ENCODE peak calls at places on chromosomes 12 and 14, in seven cellular contexts. D is tibial nerve, Q is upper lobe of left lung, L is A549, O is stomach, V is HepG2, Z is suprapubic skin. X is an unnamed sample. For H3K4me1, the result is how much of the 10 kb centered on the place peaks cover.

GRCh38 chr12:728781-729180 is 23.6 kb upstream of the WNK1 start:
- DNase-seq in L (no peak), O (no peak), Q (no peak), V (no peak), D (no peak), Z (no peak), X (no peak)

GRCh38 chr12:26153421-26154154 is 28.8 kb upstream of the BHLHE41 start:
- DNase-seq in L (peak), Q (no peak), O (no peak), Z (no peak), D (no peak), V (peak), X (no peak)

GRCh38 chr14:89912667-89913211 is 41.8 kb downstream of the EFCAB11 start:
- DNase-seq in Z (peak), D (no peak), O (no peak), V (peak), Q (peak), L (peak), X (no peak)

GRCh38 chr12:54431911-54432814 is 13.1 kb upstream of the ITGA5 start:
- DNase-seq in L (peak), D (peak), O (peak), Q (peak), V (no peak), Z (peak), X (no peak)

GRCh38 chr14:69320581-69321365 is 60.8 kb downstream of the GALNT16 start:
- DNase-seq in L (no peak), Z (peak), V (no peak), O (no peak), Q (no peak), D (no peak), X (no peak)

GRCh38 chr12:56256326-56256960 is 1.7 kb downstream of the ANKRD52 start:
- DNase-seq in O (no peak), V (no peak), D (no peak), L (no peak), Z (no peak), Q (no peak), X (no peak)

GRCh38 chr12:115870527-115870926 is 407.0 kb downstream of the MED13L start:
- DNase-seq in V (no peak), Z (no peak), O (no peak), D (no peak), Q (no peak), L (no peak), X (no peak)

GRCh38 chr12:26469801-26470200 is 274.4 kb downstream of the SSPN start:
- DNase-seq in O (no peak), D (no peak), Z (no peak), L (no peak), Q (no peak), V (no peak), X (no peak)

GRCh38 chr12:85955127-85955526 is 81.0 kb downstream of the NTS start:
- DNase-seq in L (no peak), Q (no peak), O (no peak), Z (no peak), V (no peak), D (no peak), X (no peak)

GRCh38 chr14:104044016-104044415 is 41.5 kb upstream of the ASPG start:
- DNase-seq in V (no peak), L (no peak), O (no peak), Q (no peak), D (no peak), Z (no peak), X (no peak)

GRCh38 chr12:102631274-102631673 is 150.9 kb upstream of the IGF1 start:
- DNase-seq in Z (no peak), V (no peak), Q (no peak), O (no peak), L (peak), D (no peak), X (no peak)

GRCh38 chr12:46269429-46270241 is 792 bp upstream of the SLC38A1 start:
- DNase-seq in Q (peak), O (no peak), L (no peak), D (no peak), Z (no peak), V (no peak), X (no peak)

GRCh38 chr14:36067428-36068187 is 108.9 kb downstream of the PTCSC3 start:
- DNase-seq in Q (no peak), O (no peak), L (no peak), Z (no peak), D (no peak), V (no peak), X (no peak)

GRCh38 chr12:88553941-88554658 is 26.2 kb downstream of the KITLG start:
- DNase-seq in Z (no peak), D (no peak), L (peak), Q (peak), V (peak), O (no peak), X (no peak)

GRCh38 chr12:76518699-76519098 is 40.9 kb downstream of the OSBPL8 start:
- DNase-seq in Z (no peak), L (no peak), O (no peak), V (no peak), Q (no peak), D (no peak), X (no peak)

GRCh38 chr12:78096909-78097597 is 266.4 kb downstream of the NAV3 start:
- DNase-seq in V (no peak), Q (no peak), D (no peak), Z (no peak), O (no peak), L (no peak), X (no peak)

GRCh38 chr12:114698566-114699163 is 14.7 kb upstream of the TBX3 start:
- DNase-seq in O (no peak), L (no peak), Z (no peak), Q (no peak), D (no peak), V (no peak), X (no peak)

GRCh38 chr14:101538865-101539264 is 22.4 kb upstream of the DIO3 start:
- DNase-seq in D (no peak), L (no peak), V (no peak), Q (no peak), O (no peak), Z (no peak), X (no peak)

GRCh38 chr14:94341654-94342333 is 18.7 kb upstream of the SERPINA6 start:
- DNase-seq in D (no peak), O (no peak), L (no peak), Z (no peak), V (no peak), Q (peak), X (no peak)

GRCh38 chr12:121793501-121793835 is at the start of gene RHOF:
- DNase-seq in V (no peak), Z (no peak), L (no peak), O (peak), D (no peak), Q (peak), X (no peak)

GRCh38 chr14:89807905-89808304 is 146.6 kb downstream of the EFCAB11 start:
- DNase-seq in O (no peak), L (no peak), V (no peak), Z (no peak), D (no peak), Q (no peak), X (no peak)

GRCh38 chr12:25436206-25436912 is 116.7 kb downstream of the LMNTD1 start:
- DNase-seq in Z (no peak), L (peak), D (no peak), O (no peak), V (peak), Q (no peak), X (no peak)

GRCh38 chr12:69059465-69060457 is 126.8 kb upstream of the CPM start:
- DNase-seq in Z (no peak), D (no peak), O (no peak), Q (no peak), V (no peak), L (peak), X (no peak)

GRCh38 chr12:3381059-3382047 is 109.7 kb upstream of the PRMT8 start:
- DNase-seq in V (no peak), L (no peak), D (no peak), Z (no peak), Q (no peak), O (no peak), X (peak)

GRCh38 chr12:107564946-107565345 is 120.7 kb upstream of the PWP1 start:
- DNase-seq in L (peak), V (peak), Z (no peak), O (no peak), D (no peak), Q (no peak), X (no peak)

GRCh38 chr12:55687746-55688145 is 20.0 kb downstream of the ITGA7 start:
- DNase-seq in Q (no peak), Z (no peak), D (no peak), O (no peak), V (no peak), L (no peak), X (no peak)

GRCh38 chr12:107349008-107349747 is 255.8 kb upstream of the CRY1 start:
- DNase-seq in Z (peak), Q (no peak), D (peak), O (no peak), V (peak), L (peak), X (no peak)

GRCh38 chr14:81423504-81423903 is 23.4 kb upstream of the STON2 start:
- DNase-seq in Q (peak), Z (peak), D (peak), O (no peak), L (no peak), V (no peak), X (no peak)

GRCh38 chr14:37539992-37540391 is 55.1 kb downstream of the FOXA1 start:
- DNase-seq in D (no peak), V (no peak), Z (no peak), O (no peak), Q (no peak), L (no peak), X (no peak)

GRCh38 chr14:68036203-68036602 is 216.6 kb downstream of the RAD51B start:
- DNase-seq in Q (no peak), O (no peak), V (no peak), Z (no peak), L (no peak), D (no peak), X (no peak)

GRCh38 chr12:128817115-128818015 is 6.4 kb downstream of the SLC15A4 start:
- DNase-seq in D (no peak), V (no peak), Q (peak), O (peak), Z (peak), L (no peak), X (no peak)

GRCh38 chr12:65891219-65891618 is 66.9 kb downstream of the HMGA2 start:
- DNase-seq in Z (no peak), D (no peak), V (no peak), O (no peak), L (no peak), Q (no peak), X (no peak)

GRCh38 chr12:123532808-123533649 is 490 bp downstream of the RILPL1 start:
- DNase-seq in Z (peak), O (peak), D (peak), L (peak), V (peak), Q (peak), X (no peak)

GRCh38 chr12:123531091-123531490 is 2.4 kb downstream of the RILPL1 start:
- DNase-seq in Z (no peak), V (no peak), O (no peak), L (no peak), Q (no peak), D (no peak), X (no peak)

GRCh38 chr12:123532021-123532420 is 1.5 kb downstream of the RILPL1 start:
- DNase-seq in O (no peak), D (no peak), V (no peak), L (no peak), Q (peak), Z (no peak), X (no peak)

GRCh38 chr12:123530683-123531082 is 2.8 kb downstream of the RILPL1 start:
- DNase-seq in Z (no peak), O (no peak), Q (no peak), L (no peak), D (no peak), V (no peak), X (no peak)

DNA sequence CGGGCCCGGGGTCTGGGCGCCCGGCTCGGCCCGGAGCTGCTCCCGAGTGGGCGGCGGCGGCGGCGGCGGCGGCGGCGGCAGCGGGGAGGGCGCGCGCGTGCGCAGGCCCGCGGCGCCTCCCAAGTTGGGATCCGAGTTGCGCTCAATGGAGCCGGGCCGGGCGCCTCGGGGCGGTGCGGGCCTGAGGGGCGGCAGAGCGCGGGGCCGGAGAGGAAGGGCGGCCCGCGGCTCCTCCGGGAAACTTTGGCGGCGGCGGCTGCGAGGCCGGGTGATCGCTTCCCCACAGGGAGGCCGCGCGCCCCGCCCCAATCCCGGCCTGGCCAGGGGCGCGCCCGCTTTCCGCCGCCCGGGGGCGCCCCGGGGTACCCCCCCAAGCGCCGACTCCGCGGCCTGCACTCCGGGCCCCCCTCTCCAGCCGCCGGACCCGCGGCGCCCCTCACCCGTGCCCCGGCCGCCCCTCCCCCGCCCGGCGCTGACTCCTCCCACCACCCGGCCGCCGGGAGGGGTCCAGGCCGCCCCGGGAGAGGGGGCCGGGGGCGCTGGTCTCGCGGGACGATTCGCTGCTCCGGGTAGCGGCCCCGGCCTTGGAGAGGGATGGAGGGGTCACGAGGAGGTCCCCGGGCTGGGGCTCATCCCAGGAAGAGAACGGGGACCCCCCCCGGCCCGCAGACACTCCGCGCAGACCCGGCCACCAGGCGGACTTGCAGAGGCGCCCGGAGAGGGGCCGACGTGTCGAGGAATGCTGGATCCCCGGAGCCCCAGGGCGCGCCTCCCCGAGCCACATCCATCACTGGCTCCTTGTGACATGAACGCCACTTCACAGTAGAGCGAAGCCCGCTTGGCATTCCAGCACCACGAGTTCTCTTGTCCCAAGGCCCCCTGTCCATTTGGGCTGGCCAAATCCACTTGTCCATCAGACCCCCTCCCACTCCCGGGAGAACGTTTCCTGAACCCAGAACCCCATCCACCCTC is at the start of gene RILPL1:
- DNase-seq in V (peak), Q (peak), L (peak), O (peak), Z (peak), D (no peak), X (no peak)
- H3K4me3 ChIP-seq in V (peak), Q (peak), L (peak), O (peak), Z (peak), D (peak), X (peak)

DNA sequence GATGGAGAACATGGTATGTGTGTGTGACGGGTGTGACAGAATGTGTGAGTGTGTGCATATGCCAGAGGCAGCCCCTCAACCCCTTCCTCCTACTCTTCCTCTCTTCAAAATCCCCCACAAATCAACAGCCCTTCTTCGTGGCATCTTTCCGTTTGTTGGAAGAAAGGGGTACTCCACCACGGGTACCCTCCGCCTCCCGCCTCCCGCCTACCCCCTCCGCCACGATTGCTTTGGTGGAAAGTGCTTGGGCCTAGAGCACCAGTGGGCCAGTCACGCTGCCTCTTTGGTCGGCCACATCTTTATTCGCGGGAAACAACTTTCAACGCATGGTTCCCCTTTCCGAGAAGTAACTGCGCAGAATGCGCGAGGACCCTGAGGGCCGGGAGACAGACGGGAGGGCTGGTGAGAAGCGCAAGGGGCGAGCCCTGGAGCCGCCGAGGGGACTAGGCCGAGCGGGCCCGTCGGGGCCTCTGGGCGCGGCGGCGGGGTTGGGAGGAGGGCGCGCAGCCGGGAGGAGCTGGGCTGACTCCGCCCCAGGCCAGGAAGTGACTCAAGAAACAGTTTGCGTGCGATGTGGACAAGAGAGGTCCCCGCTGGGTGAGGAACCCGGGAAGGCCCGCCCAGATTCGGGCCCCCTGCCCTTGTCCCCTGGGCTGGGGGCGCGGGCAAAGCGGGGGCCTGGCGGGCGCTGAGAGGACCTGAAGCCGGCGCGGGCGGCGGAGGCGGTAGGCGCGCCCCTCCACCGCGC is at the start of the genes CBLN3 and KHNYN:
- DNase-seq in V (peak), Z (peak), Q (peak), D (peak), O (peak), L (peak), X (peak)
- H3K4me1 ChIP-seq in V (half or more), Z (half or more), Q (under half), D (under half), O (half or more), L (under half), X (under half)

DNA sequence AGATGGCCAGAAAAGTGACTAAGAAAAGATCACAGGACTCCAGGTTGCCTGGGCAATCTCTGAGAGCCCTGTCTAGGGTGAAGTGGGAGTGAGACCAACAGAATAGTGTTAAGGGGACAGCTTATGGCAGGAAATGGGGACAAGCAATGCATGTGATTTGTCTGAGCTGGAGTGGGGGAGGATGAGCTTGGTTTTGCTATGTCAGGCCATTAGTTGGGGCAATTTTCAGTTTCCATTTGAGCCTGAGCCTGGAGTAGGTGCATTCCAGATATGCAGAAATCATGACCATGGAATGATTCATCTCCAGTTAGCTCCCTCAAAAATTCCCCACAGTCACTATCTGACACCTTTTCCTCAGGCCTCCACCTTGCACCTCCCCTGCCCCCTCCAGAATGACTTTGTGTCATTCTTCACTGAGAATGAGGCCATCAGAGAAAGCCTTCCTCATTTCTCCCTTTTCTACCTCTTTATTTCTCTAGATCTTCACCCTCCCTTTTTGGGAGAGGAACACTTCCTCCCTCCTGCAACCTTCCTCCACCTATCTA is 150.9 kb upstream of the PLEKHG7 start:
- DNase-seq in D (no peak), Z (no peak), Q (no peak), L (peak), V (no peak), O (no peak), X (no peak)
- TF ChIP-seq EP300 in D (no peak), Z (no peak), Q (no peak), L (peak), V (no peak), O (no peak), X (no peak)

GRCh38 chr12:32517966-32518365 is 118.6 kb downstream of the FGD4 start:
- DNase-seq in O (no peak), Z (no peak), Q (no peak), D (no peak), V (no peak), L (no peak), X (no peak)

GRCh38 chr12:32519047-32519446 is 119.7 kb downstream of the FGD4 start:
- DNase-seq in V (no peak), Z (no peak), O (no peak), L (no peak), Q (no peak), D (no peak), X (no peak)

GRCh38 chr12:32522322-32523221 is 123.2 kb downstream of the FGD4 start:
- DNase-seq in V (no peak), Z (no peak), D (no peak), Q (no peak), L (no peak), O (no peak), X (no peak)
- H3K4me3 ChIP-seq in V (no peak), Z (no peak), D (no peak), Q (no peak), L (no peak), O (no peak), X (no peak)

DNA sequence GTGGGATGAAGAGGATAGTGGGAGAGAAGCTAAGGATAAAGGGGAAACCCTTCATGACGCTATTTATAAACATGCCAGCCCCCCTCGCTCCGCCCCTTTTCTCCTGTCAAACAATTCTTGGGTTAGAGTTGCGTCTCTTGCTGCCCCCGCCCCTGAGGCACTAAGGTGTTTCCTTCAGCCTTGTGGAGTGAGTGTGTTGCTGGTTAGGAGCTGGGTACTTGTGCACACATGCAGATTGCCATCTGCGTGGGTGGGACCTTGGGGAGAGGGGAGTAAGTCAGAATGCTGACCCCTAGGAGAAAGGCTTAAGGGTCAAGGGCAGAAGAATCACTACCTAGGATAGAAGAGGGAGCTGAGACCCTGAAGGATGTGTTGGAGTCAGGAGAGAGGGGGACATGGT is 5.4 kb downstream of the FOXJ2 start:
- DNase-seq in O (no peak), L (no peak), V (no peak), Z (no peak), Q (no peak), D (no peak), X (no peak)
- H3K4me1 ChIP-seq in O (half or more), L (under half), V (half or more), Z (half or more), Q (half or more), D (under half), X (half or more)

DNA sequence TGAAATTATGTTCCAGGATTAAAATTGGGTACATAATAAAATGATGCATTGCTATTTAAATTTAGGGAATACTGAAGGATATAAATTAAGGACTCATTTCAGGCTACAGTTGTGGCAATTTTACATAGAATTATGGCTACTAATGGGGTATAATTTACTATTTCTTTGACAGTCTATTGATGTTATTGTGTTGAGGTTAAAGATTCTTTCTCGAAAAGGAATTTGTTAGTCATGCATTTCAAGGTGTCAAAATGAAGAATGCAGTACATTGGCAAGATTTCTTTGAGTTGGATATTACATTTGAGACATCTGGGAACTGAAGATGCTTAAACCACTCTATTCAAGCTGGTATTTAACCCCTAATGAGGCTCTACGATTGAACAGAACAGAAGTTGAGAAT is 28.3 kb downstream of the SLC5A8 start:
- DNase-seq in O (no peak), L (no peak), Z (no peak), D (no peak), V (no peak), Q (no peak), X (no peak)
- TF ChIP-seq EP300 in O (no peak), L (no peak), Z (no peak), D (no peak), V (no peak), Q (no peak), X (no peak)